ENCODE peak calls at places on chromosome 11, in ten cellular contexts. T, D, C, I, B, G, N, M, H and K are unnamed samples.

GRCh38 chr11:84965484-84965883 is 661.7 kb downstream of the DLG2 start:
- DNase-seq in T (no peak), D (no peak), C (no peak), I (no peak), B (no peak), G (no peak), N (no peak), M (no peak), H (no peak), K (no peak)

GRCh38 chr11:9606799-9607510 is 33.5 kb downstream of the WEE1 start:
- DNase-seq in T (no peak), D (no peak), C (peak), I (no peak), B (no peak), G (no peak), N (no peak), M (no peak), H (no peak), K (no peak)

GRCh38 chr11:28400236-28401100 is 292.3 kb downstream of the METTL15 start:
- DNase-seq in T (peak), D (no peak), C (no peak), I (no peak), B (no peak), G (no peak), N (no peak), M (no peak), H (no peak), K (no peak)

GRCh38 chr11:87219266-87219665 is 181.5 kb downstream of the TMEM135 start:
- DNase-seq in T (no peak), D (no peak), C (no peak), I (peak), B (no peak), G (no peak), N (no peak), M (no peak), H (no peak), K (peak)

GRCh38 chr11:8180469-8180868 is 11.6 kb upstream of the RIC3 start:
- DNase-seq in T (no peak), D (no peak), C (no peak), I (no peak), B (no peak), G (no peak), N (no peak), M (no peak), H (no peak), K (no peak)

GRCh38 chr11:68002943-68003845 is 703 bp downstream of the UNC93B1 start:
- DNase-seq in T (no peak), D (peak), C (peak), I (no peak), B (no peak), G (peak), N (peak), M (peak), H (no peak), K (no peak)

GRCh38 chr11:124115782-124116616 is 749 bp downstream of the VWA5A start:
- DNase-seq in T (no peak), D (no peak), C (no peak), I (peak), B (no peak), G (no peak), N (peak), M (no peak), H (no peak), K (no peak)

GRCh38 chr11:7851391-7851790 is 54.6 kb upstream of the OR5P2 start:
- DNase-seq in T (no peak), D (no peak), C (no peak), I (no peak), B (no peak), G (no peak), N (no peak), M (no peak), H (no peak), K (no peak)

GRCh38 chr11:89521792-89522191 is 30.6 kb upstream of the NOX4 start:
- DNase-seq in T (no peak), D (no peak), C (no peak), I (no peak), B (no peak), G (no peak), N (no peak), M (no peak), H (no peak), K (no peak)

GRCh38 chr11:63931045-63931444 is 7.8 kb upstream of the NAA40 start:
- DNase-seq in T (no peak), D (no peak), C (no peak), I (no peak), B (no peak), G (no peak), N (no peak), M (no peak), H (no peak), K (no peak)